ENCODE peak calls at places on chromosomes 13 and 19, in five cellular contexts. C is Peyer's patch, P is cardiac muscle cell, Y is uterus, T is GM12864. D is an unnamed sample.

GRCh38 chr13:19050901-19051300 is 130.7 kb downstream of the TUBA3C start:
- DNase-seq in C (no peak), P (no peak), Y (no peak), T (no peak), D (no peak)

GRCh38 chr19:40424637-40425449 is 949 bp downstream of the SERTAD1 start:
- DNase-seq in C (peak; percentile 55), P (peak; percentile 51), Y (no peak), T (no peak), D (peak; percentile 81)

GRCh38 chr13:43235028-43235427 is 211.6 kb downstream of the DNAJC15 start:
- DNase-seq in C (no peak), P (no peak), Y (no peak), T (no peak), D (no peak)

GRCh38 chr19:55336101-55336500 is 3.6 kb upstream of the KMT5C start:
- DNase-seq in C (no peak), P (no peak), Y (no peak), T (no peak), D (no peak)

GRCh38 chr13:50969691-50970090 is 60.1 kb downstream of the RNASEH2B start:
- DNase-seq in C (peak; percentile 52), P (peak; percentile 49), Y (no peak), T (no peak), D (no peak)

GRCh38 chr13:40996433-40997095 is 22.6 kb downstream of the ELF1 start:
- DNase-seq in C (no peak), P (no peak), Y (no peak), T (no peak), D (no peak)

GRCh38 chr19:32581704-32582164 is 744 bp downstream of the PDCD5 start:
- DNase-seq in C (peak; percentile 51), P (peak; percentile 45), Y (peak; percentile 28), T (no peak), D (no peak)

GRCh38 chr19:8161135-8161646 is 11.8 kb upstream of the FBN3 start:
- DNase-seq in C (no peak), P (peak; percentile 34), Y (no peak), T (peak; percentile 40), D (no peak)

DNA sequence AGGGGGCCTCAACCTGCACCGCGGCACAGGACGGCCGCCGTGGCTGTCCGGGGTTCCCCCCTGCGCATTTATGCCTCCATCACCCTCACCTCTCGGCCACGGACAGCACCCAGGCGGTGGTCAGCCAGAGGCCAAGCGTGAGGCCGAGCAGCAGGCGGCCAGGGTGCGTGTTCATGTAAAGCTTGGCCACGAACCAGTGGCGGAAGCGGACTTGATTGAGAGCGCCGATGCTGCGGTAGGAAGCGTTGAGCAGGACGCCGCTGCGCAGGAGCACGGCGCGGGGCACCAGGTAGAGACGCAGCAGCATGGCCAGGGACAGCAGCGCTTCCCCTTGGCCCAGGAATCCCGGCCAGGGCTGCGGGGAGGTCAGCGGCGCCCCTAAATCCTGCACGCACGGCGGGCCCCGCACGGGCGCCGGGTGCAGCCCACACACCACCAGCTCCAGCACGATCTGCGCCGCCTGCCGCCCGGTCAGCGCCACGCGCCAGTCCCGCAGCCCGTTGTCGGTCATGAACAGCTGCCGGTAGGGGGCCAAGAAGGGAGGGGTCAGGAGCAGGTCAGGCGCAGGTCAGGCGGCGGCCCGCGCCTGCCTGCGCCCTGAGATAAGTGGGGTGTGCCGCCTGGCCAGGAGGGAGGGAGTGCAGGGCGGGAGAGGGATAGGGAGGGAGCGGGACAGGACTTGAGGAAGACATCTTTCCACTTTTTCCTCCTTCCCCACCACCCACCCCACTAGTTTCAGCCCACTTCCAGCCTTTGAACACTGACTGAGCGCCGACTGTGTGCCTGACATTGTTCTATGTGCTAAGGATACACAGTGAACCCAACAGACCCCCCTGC is 6.5 kb downstream of the KCNN4 start:
- DNase-seq in C (no peak), P (peak; percentile 86), Y (peak; percentile 45), T (no peak), D (no peak)
- TF ChIP-seq CTCF in C (peak; percentile 69), P (peak; percentile 74), Y (peak; percentile 68), T (no peak), D (no peak)

GRCh38 chr19:10135551-10136334 is 16.0 kb upstream of the EIF3G start:
- DNase-seq in C (no peak), P (no peak), Y (no peak), T (no peak), D (no peak)
- H3K4me3 ChIP-seq in C (no peak overlapping the region), P (no peak overlapping the region), Y (no peak overlapping the region), T (no peak overlapping the region), D (no peak overlapping the region)

GRCh38 chr13:98035373-98035772 is 81.9 kb downstream of the IPO5 start:
- DNase-seq in C (no peak), P (no peak), Y (no peak), T (no peak), D (no peak)

GRCh38 chr13:98039261-98039660 is 85.8 kb downstream of the IPO5 start:
- DNase-seq in C (no peak), P (no peak), Y (no peak), T (no peak), D (no peak)

GRCh38 chr13:98044301-98044700 is 90.8 kb downstream of the IPO5 start:
- DNase-seq in C (no peak), P (no peak), Y (no peak), T (no peak), D (no peak)

GRCh38 chr13:98041081-98041820 is 87.8 kb downstream of the IPO5 start:
- DNase-seq in C (no peak), P (no peak), Y (no peak), T (no peak), D (no peak)

DNA sequence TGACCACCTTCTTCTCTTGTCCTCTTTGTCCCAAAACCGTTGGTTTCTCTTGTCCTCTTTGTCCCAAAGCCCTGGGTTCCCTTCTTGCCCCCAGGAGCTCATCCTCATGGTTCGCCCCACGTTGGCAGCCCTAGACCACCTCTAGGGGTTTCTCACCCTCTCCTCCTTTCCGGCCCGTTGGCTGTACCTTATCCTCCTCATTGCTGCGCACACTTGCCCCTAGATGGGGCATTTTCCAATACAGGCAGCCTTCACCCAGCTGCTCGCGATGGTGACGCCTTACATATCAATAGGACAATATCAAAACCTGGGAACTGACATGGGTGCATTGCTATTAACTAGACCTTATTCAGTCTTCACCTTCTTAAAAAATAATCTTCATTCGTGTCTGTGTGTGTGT is 86.5 kb downstream of the IPO5 start:
- DNase-seq in C (no peak), P (no peak), Y (no peak), T (no peak), D (no peak)
- TF ChIP-seq CTCF in C (no peak), P (no peak), Y (no peak), T (no peak), D (no peak)

GRCh38 chr19:53957448-53958167 is 5.1 kb upstream of the CACNG8 start:
- DNase-seq in C (no peak), P (no peak), Y (no peak), T (no peak), D (no peak)
- H3K4me3 ChIP-seq in C (no peak overlapping the region), P (no peak overlapping the region), Y (no peak overlapping the region), T (no peak overlapping the region), D (no peak overlapping the region)